ENCODE peak calls at places on chromosomes 6 and 20, in five cellular contexts. One of them, this sample, is unnamed.

GRCh38 chr20:25418779-25419178 is 11.3 kb downstream of the GINS1 start:
- DNase-seq in H7: no peak
- DNase-seq in keratinocyte: peak
- DNase-seq in mesendoderm: no peak
- DNase-seq in nucleus accumbens: no peak
- DNase-seq in this sample: no peak

GRCh38 chr6:18101271-18101670 is 21.2 kb downstream of the NHLRC1 start:
- DNase-seq in H7: no peak
- DNase-seq in keratinocyte: no peak
- DNase-seq in mesendoderm: no peak
- DNase-seq in nucleus accumbens: no peak
- DNase-seq in this sample: no peak

GRCh38 chr20:36792422-36792821 is 18.9 kb upstream of the DSN1 start:
- DNase-seq in H7: peak
- DNase-seq in keratinocyte: no peak
- DNase-seq in mesendoderm: peak
- DNase-seq in nucleus accumbens: no peak
- DNase-seq in this sample: peak

GRCh38 chr6:81774542-81774941 is 22.1 kb upstream of the TENT5A start:
- DNase-seq in H7: no peak
- DNase-seq in keratinocyte: no peak
- DNase-seq in mesendoderm: no peak
- DNase-seq in nucleus accumbens: no peak
- DNase-seq in this sample: no peak

GRCh38 chr6:56526860-56527544 is 115.7 kb downstream of the DST start:
- DNase-seq in H7: no peak
- DNase-seq in keratinocyte: no peak
- DNase-seq in mesendoderm: no peak
- DNase-seq in nucleus accumbens: no peak
- DNase-seq in this sample: no peak

GRCh38 chr20:36339646-36340592 is 33.8 kb downstream of the DLGAP4 start:
- DNase-seq in H7: peak
- DNase-seq in keratinocyte: no peak
- DNase-seq in mesendoderm: no peak
- DNase-seq in nucleus accumbens: no peak
- DNase-seq in this sample: no peak

GRCh38 chr6:134145786-134146185 is 93.4 kb upstream of the SLC2A12 start:
- DNase-seq in H7: no peak
- DNase-seq in keratinocyte: no peak
- DNase-seq in mesendoderm: peak
- DNase-seq in nucleus accumbens: no peak
- DNase-seq in this sample: no peak

GRCh38 chr6:6556738-6557503 is 31.6 kb upstream of the LY86 start:
- DNase-seq in H7: peak
- DNase-seq in keratinocyte: no peak
- DNase-seq in mesendoderm: peak
- DNase-seq in nucleus accumbens: no peak
- DNase-seq in this sample: no peak

GRCh38 chr20:16241911-16242310 is 331.3 kb downstream of the KIF16B start:
- DNase-seq in H7: no peak
- DNase-seq in keratinocyte: no peak
- DNase-seq in mesendoderm: peak
- DNase-seq in nucleus accumbens: no peak
- DNase-seq in this sample: no peak

GRCh38 chr6:118776607-118777549 is 117.1 kb upstream of the ASF1A start:
- DNase-seq in H7: peak
- DNase-seq in keratinocyte: peak
- DNase-seq in mesendoderm: peak
- DNase-seq in nucleus accumbens: no peak
- DNase-seq in this sample: peak

GRCh38 chr6:3719462-3720308 is 31.8 kb downstream of the PXDC1 start:
- DNase-seq in H7: no peak
- DNase-seq in keratinocyte: no peak
- DNase-seq in mesendoderm: no peak
- DNase-seq in nucleus accumbens: no peak
- DNase-seq in this sample: no peak

GRCh38 chr6:33630014-33630413 is 8.9 kb downstream of the ITPR3 start:
- DNase-seq in H7: no peak
- DNase-seq in keratinocyte: no peak
- DNase-seq in mesendoderm: no peak
- DNase-seq in nucleus accumbens: no peak
- DNase-seq in this sample: no peak

GRCh38 chr6:169145991-169146501 is 107.6 kb downstream of the THBS2 start:
- DNase-seq in H7: no peak
- DNase-seq in keratinocyte: no peak
- DNase-seq in mesendoderm: no peak
- DNase-seq in nucleus accumbens: no peak
- DNase-seq in this sample: peak

GRCh38 chr6:129240492-129240853 is 357.5 kb downstream of the LAMA2 start:
- DNase-seq in H7: no peak
- DNase-seq in keratinocyte: no peak
- DNase-seq in mesendoderm: no peak
- DNase-seq in nucleus accumbens: no peak
- DNase-seq in this sample: no peak

GRCh38 chr6:2522521-2522920 is 228.2 kb downstream of the MYLK4 start:
- DNase-seq in H7: no peak
- DNase-seq in keratinocyte: peak
- DNase-seq in mesendoderm: no peak
- DNase-seq in nucleus accumbens: no peak
- DNase-seq in this sample: no peak

GRCh38 chr20:46027245-46027853 is 1.7 kb upstream of the SLC12A5 start:
- DNase-seq in H7: peak
- DNase-seq in keratinocyte: no peak
- DNase-seq in mesendoderm: peak
- DNase-seq in nucleus accumbens: no peak
- DNase-seq in this sample: no peak

GRCh38 chr6:149332602-149333311 is 15.2 kb downstream of the TAB2 start:
- DNase-seq in H7: no peak
- DNase-seq in keratinocyte: no peak
- DNase-seq in mesendoderm: no peak
- DNase-seq in nucleus accumbens: no peak
- DNase-seq in this sample: no peak

GRCh38 chr6:67766061-67766460 is 869.0 kb upstream of the ADGRB3 start:
- DNase-seq in H7: no peak
- DNase-seq in keratinocyte: no peak
- DNase-seq in mesendoderm: no peak
- DNase-seq in nucleus accumbens: no peak
- DNase-seq in this sample: no peak

GRCh38 chr20:63048516-63049190 is 41.9 kb upstream of the BHLHE23 start:
- DNase-seq in H7: no peak
- DNase-seq in keratinocyte: no peak
- DNase-seq in mesendoderm: no peak
- DNase-seq in nucleus accumbens: no peak
- DNase-seq in this sample: no peak

GRCh38 chr20:63432577-63433061 is 39.8 kb downstream of the KCNQ2 start:
- DNase-seq in H7: peak
- DNase-seq in keratinocyte: no peak
- DNase-seq in mesendoderm: peak
- DNase-seq in nucleus accumbens: no peak
- DNase-seq in this sample: no peak

GRCh38 chr6:109263873-109264700 is 118.2 kb downstream of the CD164 start:
- DNase-seq in H7: no peak
- DNase-seq in keratinocyte: no peak
- DNase-seq in mesendoderm: no peak
- DNase-seq in nucleus accumbens: no peak
- DNase-seq in this sample: no peak

GRCh38 chr6:22302828-22303227 is 6.0 kb upstream of the PRL start:
- DNase-seq in H7: no peak
- DNase-seq in keratinocyte: no peak
- DNase-seq in mesendoderm: no peak
- DNase-seq in nucleus accumbens: no peak
- DNase-seq in this sample: no peak

GRCh38 chr20:59891581-59891980 is 41.9 kb downstream of the SYCP2 start:
- DNase-seq in H7: no peak
- DNase-seq in keratinocyte: no peak
- DNase-seq in mesendoderm: no peak
- DNase-seq in nucleus accumbens: no peak
- DNase-seq in this sample: no peak

GRCh38 chr6:1321715-1322114 is 9.8 kb downstream of the FOXQ1 start:
- DNase-seq in H7: no peak
- DNase-seq in keratinocyte: no peak
- DNase-seq in mesendoderm: no peak
- DNase-seq in nucleus accumbens: no peak
- DNase-seq in this sample: no peak